ENCODE peak calls at places on chromosomes 1 and 21, in ten cellular contexts. V is fibroblast of the aortic adventitia, S is upper lobe of right lung, Y is heart left ventricle, Z is fibroblast of mammary gland, X is right lobe of liver, Q is hepatocyte, W is left ventricle myocardium inferior, E is neural crest cell, L is fibroblast of pulmonary artery. B is an unnamed sample.

GRCh38 chr1:239909894-239910293 is 181.8 kb upstream of the FMN2 start:
- DNase-seq in E (no peak), S (peak), X (peak), V (peak), L (peak), Z (peak), Q (peak), Y (no peak), W (no peak), B (peak)

GRCh38 chr1:183228650-183229220 is 42.7 kb downstream of the LAMC2 start:
- DNase-seq in Z (no peak), E (no peak), Y (no peak), L (no peak), S (no peak), W (no peak), X (no peak), Q (peak), V (no peak), B (no peak)

GRCh38 chr21:30256100-30256499 is 26.6 kb downstream of the KRTAP24-1 start:
- DNase-seq in Z (no peak), S (no peak), Y (no peak), X (no peak), Q (no peak), V (no peak), E (no peak), W (no peak), L (no peak), B (no peak)

GRCh38 chr1:2282556-2283270 is 54.6 kb downstream of the SKI start:
- DNase-seq in L (no peak), Z (no peak), E (no peak), Y (peak), W (no peak), S (no peak), X (no peak), Q (no peak), V (no peak), B (no peak)

GRCh38 chr21:43573921-43574320 is 85.4 kb downstream of the HSF2BP start:
- DNase-seq in Y (no peak), X (no peak), Z (no peak), S (no peak), W (no peak), L (no peak), V (no peak), E (no peak), Q (no peak), B (no peak)

GRCh38 chr1:43507296-43508295 is 23.1 kb upstream of the PTPRF start:
- DNase-seq in Q (no peak), Z (no peak), Y (no peak), S (no peak), L (no peak), E (no peak), V (no peak), W (no peak), X (no peak), B (no peak)

GRCh38 chr1:109880961-109881894 is 29.4 kb upstream of the CSF1 start:
- DNase-seq in Z (no peak), L (peak), Q (no peak), V (peak), W (no peak), X (peak), S (no peak), Y (no peak), E (no peak), B (no peak)

GRCh38 chr1:32538887-32539583 is at the start of gene ZBTB8A:
- DNase-seq in X (peak), E (peak), W (peak), Z (peak), S (peak), L (peak), Y (no peak), V (peak), Q (peak), B (peak)

GRCh38 chr1:45065083-45065482 is 53.0 kb downstream of the UROD start:
- DNase-seq in E (no peak), X (no peak), V (no peak), Y (no peak), W (no peak), S (no peak), Q (no peak), Z (no peak), L (no peak), B (no peak)

GRCh38 chr1:89855413-89856123 is 34.7 kb downstream of the LRRC8D start:
- DNase-seq in W (no peak), V (peak), L (peak), S (no peak), Q (no peak), Y (no peak), Z (peak), E (no peak), X (no peak), B (peak)

GRCh38 chr1:222347627-222348026 is 200.3 kb downstream of the HHIPL2 start:
- DNase-seq in S (no peak), Y (no peak), W (no peak), L (no peak), Z (no peak), X (no peak), E (no peak), V (no peak), Q (no peak), B (no peak)

GRCh38 chr1:110600716-110601115 is 5.4 kb downstream of the KCNA2 start:
- DNase-seq in L (no peak), V (no peak), Z (no peak), E (no peak), W (no peak), Y (no peak), Q (no peak), S (no peak), X (no peak), B (no peak)

GRCh38 chr1:30758785-30759380 is 1.3 kb upstream of the LAPTM5 start:
- DNase-seq in X (no peak), E (no peak), Y (no peak), S (no peak), V (peak), W (no peak), L (peak), Z (peak), Q (no peak), B (peak)

GRCh38 chr1:226738421-226738994 is 574 bp downstream of the ITPKB start:
- DNase-seq in Z (peak), X (no peak), W (peak), Y (peak), V (peak), S (peak), L (peak), Q (peak), E (peak), B (peak)

GRCh38 chr21:41948901-41949300 is 4.9 kb downstream of the C2CD2 start:
- DNase-seq in X (no peak), E (no peak), L (no peak), Q (no peak), V (no peak), W (no peak), Z (no peak), Y (no peak), S (no peak), B (no peak)

GRCh38 chr1:221564891-221565290 is 177.0 kb downstream of the DUSP10 start:
- DNase-seq in E (no peak), S (no peak), V (no peak), Y (no peak), Q (no peak), Z (no peak), X (no peak), L (no peak), W (no peak), B (no peak)

GRCh38 chr1:203899317-203899716 is 37.9 kb downstream of the SNRPE start:
- DNase-seq in W (no peak), S (no peak), X (no peak), Y (no peak), V (no peak), Z (no peak), E (no peak), Q (no peak), L (no peak), B (no peak)

GRCh38 chr1:1204998-1205768 is 1.2 kb downstream of the TNFRSF18 start:
- DNase-seq in L (no peak), Y (peak), V (no peak), S (no peak), Z (no peak), W (peak), E (no peak), X (no peak), Q (no peak), B (no peak)

GRCh38 chr1:108646661-108647269 is 14.1 kb downstream of the HENMT1 start:
- DNase-seq in W (peak), L (peak), S (peak), E (no peak), Z (peak), X (peak), Y (peak), V (peak), Q (peak), B (peak)

DNA sequence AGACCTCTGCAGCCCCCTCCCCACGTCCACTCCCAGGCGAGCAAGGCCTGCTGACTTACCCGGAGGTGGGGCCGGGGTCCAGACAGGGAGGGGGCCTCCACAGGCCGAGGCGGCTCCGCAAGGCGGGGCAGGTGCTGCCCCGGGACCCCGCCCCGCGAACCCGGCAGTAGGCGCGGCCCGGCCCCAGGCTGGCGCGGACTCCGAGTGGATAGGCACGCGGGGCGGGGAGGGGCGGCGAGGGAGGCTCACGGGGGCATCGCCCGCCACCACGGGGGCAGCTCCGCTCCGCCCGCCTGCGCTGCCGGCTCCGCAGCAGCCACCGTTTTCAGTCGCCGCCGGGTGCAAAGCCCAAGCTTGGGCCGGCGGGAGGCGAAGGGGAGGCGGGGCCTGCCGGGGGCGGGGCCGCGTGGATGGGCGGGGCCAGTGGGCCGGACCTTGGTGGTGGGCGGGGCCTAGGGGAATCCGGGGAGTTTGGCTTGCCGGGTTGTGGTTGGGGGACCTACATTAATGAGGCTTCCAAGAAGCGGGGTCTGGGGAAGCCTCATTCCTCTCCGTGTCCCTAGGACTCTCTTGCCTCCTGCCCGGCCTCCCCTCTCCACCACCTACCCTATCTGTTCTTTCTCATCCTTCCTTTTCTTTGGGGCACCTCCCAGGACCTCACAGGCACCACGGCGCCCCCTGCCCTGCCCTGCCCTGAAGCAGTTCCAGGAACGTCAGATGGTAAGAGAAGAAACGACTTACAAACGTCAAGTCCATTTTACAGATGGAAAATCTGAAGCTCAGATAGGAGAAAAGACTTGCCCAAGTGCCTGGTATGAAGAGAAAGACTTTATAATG is at the start of gene RIMS3:
- DNase-seq in S (peak), E (peak), Z (peak), X (peak), V (peak), Q (peak), Y (peak), L (peak), W (peak), B (peak)
- TF ChIP-seq CTCF in S (no peak), E (no peak), Z (no peak), X (no peak), V (no peak), Q (no peak), Y (no peak), L (no peak), W (no peak), B (no peak)

GRCh38 chr1:70754711-70755110 is 292.9 kb downstream of the PTGER3 start:
- DNase-seq in W (no peak), E (no peak), Q (no peak), V (no peak), Y (no peak), X (no peak), L (no peak), S (no peak), Z (no peak), B (no peak)
- TF ChIP-seq CTCF in W (no peak), E (no peak), Q (no peak), V (no peak), Y (no peak), X (no peak), L (no peak), S (no peak), Z (no peak), B (no peak)

GRCh38 chr21:36923270-36923669 is 43.2 kb downstream of the HLCS start:
- DNase-seq in Y (no peak), Q (no peak), E (no peak), V (no peak), L (no peak), Z (no peak), S (no peak), X (no peak), W (no peak), B (no peak)

GRCh38 chr21:36926989-36927695 is 39.3 kb downstream of the HLCS start:
- DNase-seq in Z (no peak), E (no peak), Y (no peak), V (no peak), W (no peak), X (no peak), S (no peak), L (no peak), Q (no peak), B (no peak)

GRCh38 chr21:36918291-36918690 is 48.2 kb downstream of the HLCS start:
- DNase-seq in L (no peak), W (no peak), S (no peak), V (no peak), Y (no peak), Q (no peak), X (no peak), E (no peak), Z (no peak), B (no peak)

GRCh38 chr21:36927718-36928117 is 38.8 kb downstream of the HLCS start:
- DNase-seq in X (peak), Q (peak), L (peak), E (peak), W (peak), S (peak), Y (peak), V (peak), Z (peak), B (peak)

GRCh38 chr21:36922861-36923260 is 43.6 kb downstream of the HLCS start:
- DNase-seq in Y (no peak), W (no peak), X (no peak), Q (no peak), L (no peak), Z (no peak), S (no peak), E (no peak), V (no peak), B (no peak)
- TF ChIP-seq CTCF in Y (no peak), W (no peak), X (no peak), Q (no peak), L (no peak), Z (no peak), S (no peak), E (no peak), V (no peak), B (no peak)

GRCh38 chr1:46969014-46969619 is 27.8 kb upstream of the CYP4A11 start:
- DNase-seq in S (no peak), X (no peak), E (no peak), Z (no peak), Y (no peak), Q (no peak), L (no peak), V (no peak), W (no peak), B (no peak)
- TF ChIP-seq CTCF in S (peak), X (peak), E (peak), Z (no peak), Y (no peak), Q (no peak), L (no peak), V (peak), W (peak), B (no peak)

GRCh38 chr1:79235221-79236002 is 228.9 kb upstream of the ADGRL4 start:
- DNase-seq in Q (no peak), V (peak), Y (no peak), W (no peak), S (no peak), X (no peak), Z (peak), L (peak), E (no peak), B (no peak)
- TF ChIP-seq CTCF in Q (no peak), V (no peak), Y (no peak), W (no peak), S (no peak), X (no peak), Z (no peak), L (no peak), E (no peak), B (no peak)

GRCh38 chr1:66276229-66276628 is 257.7 kb upstream of the SGIP1 start:
- DNase-seq in Q (no peak), L (no peak), Z (no peak), Y (no peak), S (no peak), X (no peak), V (no peak), E (no peak), W (no peak), B (no peak)

GRCh38 chr1:66273674-66274073 is 260.3 kb upstream of the SGIP1 start:
- DNase-seq in W (no peak), S (no peak), X (no peak), L (peak), Z (no peak), V (no peak), Q (no peak), Y (no peak), E (no peak), B (no peak)

GRCh38 chr1:66275083-66275482 is 258.9 kb upstream of the SGIP1 start:
- DNase-seq in V (no peak), W (no peak), L (no peak), Q (no peak), Y (no peak), S (no peak), E (no peak), X (no peak), Z (no peak), B (no peak)

GRCh38 chr1:66275601-66276023 is 258.3 kb upstream of the SGIP1 start:
- DNase-seq in S (no peak), W (no peak), L (no peak), E (no peak), Y (no peak), Q (no peak), X (no peak), V (no peak), Z (no peak), B (no peak)

GRCh38 chr1:66274634-66275033 is 259.3 kb upstream of the SGIP1 start:
- DNase-seq in E (no peak), W (no peak), S (no peak), L (no peak), Q (no peak), X (no peak), Y (no peak), V (peak), Z (peak), B (peak)
- TF ChIP-seq CTCF in E (no peak), W (no peak), S (no peak), L (no peak), Q (no peak), X (no peak), Y (no peak), V (no peak), Z (no peak), B (no peak)